ENCODE peak calls at places on chromosomes 2 and 18, in six cellular contexts. A, J, M, Z, D and B are unnamed samples.

GRCh38 chr2:119109823-119110222 is 48.7 kb downstream of the C1QL2 start:
- DNase-seq in A (no peak), M (no peak), J (no peak), D (no peak), Z (no peak), B (no peak)

GRCh38 chr18:59691046-59691395 is 6.2 kb downstream of the CCBE1 start:
- DNase-seq in J (no peak), D (no peak), Z (no peak), M (no peak), A (no peak), B (no peak)

GRCh38 chr2:110125292-110125691 is 9.7 kb upstream of the MALL start:
- DNase-seq in A (no peak), J (no peak), M (no peak), D (no peak), Z (no peak), B (no peak)

GRCh38 chr2:205629021-205629817 is 53.1 kb upstream of the NRP2 start:
- DNase-seq in Z (peak; percentile 58), D (no peak), J (no peak), A (no peak), M (no peak), B (no peak)

GRCh38 chr2:241659150-241659739 is 21.8 kb downstream of the ATG4B start:
- DNase-seq in A (no peak), Z (peak; percentile 52), M (peak; percentile 47), J (no peak), D (no peak), B (peak; percentile 74)

GRCh38 chr2:190655570-190655969 is 6.7 kb downstream of the NAB1 start:
- DNase-seq in M (no peak), Z (no peak), A (no peak), J (no peak), D (no peak), B (no peak)

GRCh38 chr2:237738255-237738654 is 60.3 kb upstream of the RBM44 start:
- DNase-seq in Z (no peak), M (no peak), D (no peak), J (no peak), A (no peak), B (no peak)

GRCh38 chr2:71336802-71337201 is 5.2 kb downstream of the ZNF638 start:
- DNase-seq in J (no peak), A (no peak), M (no peak), Z (no peak), D (no peak), B (no peak)

GRCh38 chr18:61209802-61210201 is 123.4 kb upstream of the CDH20 start:
- DNase-seq in Z (no peak), A (no peak), D (no peak), J (no peak), M (no peak), B (no peak)

GRCh38 chr2:61016392-61017002 is 1.0 kb upstream of the PEX13 start:
- DNase-seq in D (no peak), M (no peak), A (no peak), J (no peak), Z (no peak), B (no peak)

GRCh38 chr2:177489719-177490301 is 97.2 kb downstream of the AGPS start:
- DNase-seq in J (no peak), Z (peak; percentile 6), A (no peak), D (no peak), M (no peak), B (peak; percentile 36)

GRCh38 chr2:118089015-118089800 is 937 bp downstream of the INSIG2 start:
- DNase-seq in A (no peak), Z (peak; percentile 17), J (no peak), D (no peak), M (no peak), B (no peak)

GRCh38 chr2:238387376-238387775 is 39.4 kb upstream of the ASB1 start:
- DNase-seq in M (no peak), D (no peak), Z (no peak), A (no peak), J (no peak), B (no peak)

GRCh38 chr18:63974991-63975390 is 5.1 kb downstream of the SERPINB8 start:
- DNase-seq in Z (no peak), A (no peak), M (no peak), J (no peak), D (no peak), B (no peak)

GRCh38 chr2:233477548-233478433 is 88.8 kb downstream of the USP40 start:
- DNase-seq in M (no peak), Z (no peak), A (no peak), J (no peak), D (no peak), B (peak; percentile 11)